ENCODE peak calls at places on chromosomes 2 and 18, in seven cellular contexts. O, R, G, H, V, X and I are unnamed samples.

GRCh38 chr2:211745295-211746097 is 793.1 kb downstream of the ERBB4 start:
- DNase-seq in H (peak; percentile 50), V (peak; percentile 66), R (peak; percentile 80), X (no peak), G (peak; percentile 67), O (no peak), I (peak; percentile 63)

GRCh38 chr2:159163935-159164334 is 122.6 kb downstream of the WDSUB1 start:
- DNase-seq in X (no peak), O (no peak), H (no peak), R (no peak), G (no peak), V (no peak), I (no peak)

GRCh38 chr2:57146951-57147350 is 899.7 kb upstream of the VRK2 start:
- DNase-seq in O (no peak), H (no peak), V (no peak), G (no peak), X (no peak), R (peak; percentile 71), I (no peak)

GRCh38 chr18:54415086-54415485 is 57.4 kb downstream of the C18orf54 start:
- DNase-seq in X (no peak), R (peak; percentile 8), V (no peak), O (no peak), G (no peak), H (no peak), I (no peak)

GRCh38 chr2:178380763-178381162 is 70.2 kb downstream of the PRKRA start:
- DNase-seq in X (no peak), V (no peak), O (no peak), R (no peak), G (no peak), H (no peak), I (no peak)

GRCh38 chr2:162297925-162298552 is 20.4 kb downstream of the IFIH1 start:
- DNase-seq in G (peak; percentile 88), O (no peak), H (peak; percentile 79), X (peak; percentile 59), R (peak; percentile 90), V (peak; percentile 75), I (peak; percentile 58)

GRCh38 chr2:42974697-42975357 is 182.4 kb upstream of the HAAO start:
- DNase-seq in X (peak; percentile 35), G (peak; percentile 79), R (peak; percentile 69), V (peak; percentile 64), O (peak; percentile 30), H (peak; percentile 65), I (peak; percentile 98)

GRCh38 chr2:25230626-25231311 is 62.4 kb upstream of the POMC start:
- DNase-seq in H (no peak), G (peak; percentile 26), V (no peak), X (no peak), R (no peak), O (no peak), I (no peak)

GRCh38 chr2:20225294-20226151 is 593 bp upstream of the SDC1 start:
- DNase-seq in X (no peak), H (peak; percentile 41), O (no peak), R (peak; percentile 57), V (peak; percentile 88), G (peak; percentile 66), I (peak; percentile 88)

GRCh38 chr2:24568492-24568891 is 77.4 kb downstream of the NCOA1 start:
- DNase-seq in R (no peak), O (no peak), X (no peak), H (no peak), G (no peak), V (no peak), I (no peak)

GRCh38 chr2:100230754-100231153 is 88.4 kb upstream of the AFF3 start:
- DNase-seq in G (no peak), H (no peak), V (no peak), X (no peak), R (peak; percentile 38), O (no peak), I (no peak)

GRCh38 chr2:209727077-209727476 is 44.6 kb upstream of the UNC80 start:
- DNase-seq in V (no peak), O (no peak), H (no peak), X (no peak), G (no peak), R (no peak), I (no peak)

GRCh38 chr18:54822872-54823845 is 5.1 kb upstream of the RAB27B start:
- DNase-seq in R (peak; percentile 100), V (peak; percentile 96), H (peak; percentile 82), G (no peak), X (no peak), O (no peak), I (no peak)

GRCh38 chr2:221254281-221254680 is 317.8 kb downstream of the EPHA4 start:
- DNase-seq in O (no peak), V (no peak), H (no peak), X (no peak), R (no peak), G (no peak), I (peak; percentile 48)

GRCh38 chr2:129061079-129061785 is 742.6 kb upstream of the HS6ST1 start:
- DNase-seq in V (no peak), O (no peak), G (no peak), H (peak; percentile 13), R (peak; percentile 33), X (no peak), I (no peak)

GRCh38 chr2:9627310-9627709 is 3.5 kb downstream of the YWHAQ start:
- DNase-seq in X (no peak), H (no peak), V (no peak), G (no peak), R (peak; percentile 45), O (no peak), I (no peak)

GRCh38 chr2:121567957-121568409 is 37.3 kb downstream of the RNU4ATAC start:
- DNase-seq in O (no peak), H (no peak), V (no peak), X (no peak), G (peak; percentile 33), R (peak; percentile 66), I (no peak)

GRCh38 chr18:49274188-49274714 is 186.2 kb downstream of the DYM start:
- DNase-seq in O (no peak), G (no peak), X (no peak), R (peak; percentile 57), V (no peak), H (peak; percentile 64), I (no peak)

GRCh38 chr2:11738589-11739436 is 7.6 kb upstream of the LPIN1 start:
- DNase-seq in O (no peak), R (peak; percentile 89), V (peak; percentile 67), X (no peak), H (peak; percentile 89), G (peak; percentile 97), I (peak; percentile 67)

GRCh38 chr2:3169106-3169870 is 208.3 kb downstream of the EIPR1 start:
- DNase-seq in X (no peak), H (peak; percentile 66), R (peak; percentile 50), G (no peak), O (no peak), V (no peak), I (no peak)

GRCh38 chr2:46828491-46829239 is 86.9 kb downstream of the MCFD2 start:
- DNase-seq in O (no peak), G (no peak), H (no peak), V (no peak), X (no peak), R (no peak), I (no peak)

GRCh38 chr2:24739355-24740025 is 53.7 kb downstream of the PTRHD1 start:
- DNase-seq in H (no peak), V (no peak), X (no peak), G (no peak), O (no peak), R (peak; percentile 42), I (no peak)

GRCh38 chr2:218516614-218517013 is 51.5 kb downstream of the USP37 start:
- DNase-seq in O (no peak), H (no peak), G (no peak), X (no peak), R (peak; percentile 49), V (peak; percentile 42), I (peak; percentile 19)

GRCh38 chr2:66550826-66551225 is 115.9 kb downstream of the MEIS1 start:
- DNase-seq in X (no peak), R (no peak), O (no peak), G (no peak), H (no peak), V (no peak), I (no peak)

GRCh38 chr2:85888020-85888744 is 608 bp downstream of the ST3GAL5 start:
- DNase-seq in R (no peak), G (peak; percentile 42), V (no peak), X (peak; percentile 20), H (no peak), O (peak; percentile 3), I (no peak)

GRCh38 chr2:2325538-2325937 is 5.5 kb downstream of the MYT1L start:
- DNase-seq in R (no peak), G (no peak), H (no peak), O (no peak), X (no peak), V (no peak), I (no peak)

GRCh38 chr2:208025814-208026184 is 472 bp upstream of the PLEKHM3 start:
- DNase-seq in G (no peak), X (peak; percentile 6), O (no peak), V (no peak), H (peak; percentile 7), R (peak; percentile 23), I (no peak)

GRCh38 chr2:66446178-66446860 is 11.4 kb downstream of the MEIS1 start:
- DNase-seq in G (peak; percentile 59), O (no peak), V (no peak), X (no peak), R (peak; percentile 48), H (peak; percentile 72), I (no peak)